ENCODE peak calls at places on chromosomes 3 and 15, in ten cellular contexts. One of them, this sample, is unnamed.

GRCh38 chr3:30548605-30549004 is 57.8 kb upstream of the TGFBR2 start:
- DNase-seq in MCF 10A: peak
- DNase-seq in mesothelial cell of epicardium: no peak
- DNase-seq in activated CD4-positive, alpha-beta T cell treated with anti-CD3 and anti-CD28 coated beads for 24 hours: peak
- DNase-seq in globus pallidus: no peak
- DNase-seq in NCI-H1092 treated with DMSO at 0.1 percent for 48 hours: no peak
- DNase-seq in stimulated activated naive CD8-positive, alpha-beta T cell treated with anti-CD3 and anti-CD28 coated beads, Interleukin-15, Interleukin-2, amounts not matched to agents 100 U/mL and 50 U/mL, for 24 hours: peak
- DNase-seq in EH: no peak
- DNase-seq in AG04450: no peak
- DNase-seq in activated CD8-positive, alpha-beta memory T cell treated with anti-CD3 and anti-CD28 coated beads for 24 hours: peak
- DNase-seq in this sample: no peak

GRCh38 chr15:69562564-69562963 is 109.9 kb downstream of the RPLP1 start:
- DNase-seq in activated CD8-positive, alpha-beta memory T cell treated with anti-CD3 and anti-CD28 coated beads for 24 hours: no peak
- DNase-seq in globus pallidus: no peak
- DNase-seq in stimulated activated naive CD8-positive, alpha-beta T cell treated with anti-CD3 and anti-CD28 coated beads, Interleukin-15, Interleukin-2, amounts not matched to agents 100 U/mL and 50 U/mL, for 24 hours: no peak
- DNase-seq in MCF 10A: no peak
- DNase-seq in NCI-H1092 treated with DMSO at 0.1 percent for 48 hours: peak
- DNase-seq in EH: no peak
- DNase-seq in mesothelial cell of epicardium: no peak
- DNase-seq in AG04450: no peak
- DNase-seq in activated CD4-positive, alpha-beta T cell treated with anti-CD3 and anti-CD28 coated beads for 24 hours: no peak
- DNase-seq in this sample: no peak

GRCh38 chr15:91530951-91531582 is 322.4 kb upstream of the SLCO3A1 start:
- DNase-seq in stimulated activated naive CD8-positive, alpha-beta T cell treated with anti-CD3 and anti-CD28 coated beads, Interleukin-15, Interleukin-2, amounts not matched to agents 100 U/mL and 50 U/mL, for 24 hours: no peak
- DNase-seq in globus pallidus: no peak
- DNase-seq in EH: no peak
- DNase-seq in MCF 10A: no peak
- DNase-seq in activated CD8-positive, alpha-beta memory T cell treated with anti-CD3 and anti-CD28 coated beads for 24 hours: no peak
- DNase-seq in mesothelial cell of epicardium: no peak
- DNase-seq in activated CD4-positive, alpha-beta T cell treated with anti-CD3 and anti-CD28 coated beads for 24 hours: no peak
- DNase-seq in NCI-H1092 treated with DMSO at 0.1 percent for 48 hours: no peak
- DNase-seq in AG04450: no peak
- DNase-seq in this sample: no peak

GRCh38 chr15:63288778-63289378 is 11.5 kb downstream of the APH1B start:
- DNase-seq in globus pallidus: peak
- DNase-seq in NCI-H1092 treated with DMSO at 0.1 percent for 48 hours: peak
- DNase-seq in activated CD4-positive, alpha-beta T cell treated with anti-CD3 and anti-CD28 coated beads for 24 hours: no peak
- DNase-seq in mesothelial cell of epicardium: no peak
- DNase-seq in AG04450: no peak
- DNase-seq in stimulated activated naive CD8-positive, alpha-beta T cell treated with anti-CD3 and anti-CD28 coated beads, Interleukin-15, Interleukin-2, amounts not matched to agents 100 U/mL and 50 U/mL, for 24 hours: no peak
- DNase-seq in MCF 10A: peak
- DNase-seq in activated CD8-positive, alpha-beta memory T cell treated with anti-CD3 and anti-CD28 coated beads for 24 hours: no peak
- DNase-seq in EH: peak
- DNase-seq in this sample: peak

GRCh38 chr3:179158336-179159039 is 10.3 kb downstream of the PIK3CA start:
- DNase-seq in EH: no peak
- DNase-seq in AG04450: no peak
- DNase-seq in activated CD4-positive, alpha-beta T cell treated with anti-CD3 and anti-CD28 coated beads for 24 hours: no peak
- DNase-seq in stimulated activated naive CD8-positive, alpha-beta T cell treated with anti-CD3 and anti-CD28 coated beads, Interleukin-15, Interleukin-2, amounts not matched to agents 100 U/mL and 50 U/mL, for 24 hours: no peak
- DNase-seq in globus pallidus: no peak
- DNase-seq in mesothelial cell of epicardium: no peak
- DNase-seq in activated CD8-positive, alpha-beta memory T cell treated with anti-CD3 and anti-CD28 coated beads for 24 hours: no peak
- DNase-seq in NCI-H1092 treated with DMSO at 0.1 percent for 48 hours: no peak
- DNase-seq in MCF 10A: no peak
- DNase-seq in this sample: no peak

GRCh38 chr3:184889312-184889904 is 77.4 kb downstream of the VPS8 start:
- DNase-seq in globus pallidus: no peak
- DNase-seq in mesothelial cell of epicardium: no peak
- DNase-seq in activated CD8-positive, alpha-beta memory T cell treated with anti-CD3 and anti-CD28 coated beads for 24 hours: no peak
- DNase-seq in activated CD4-positive, alpha-beta T cell treated with anti-CD3 and anti-CD28 coated beads for 24 hours: no peak
- DNase-seq in MCF 10A: no peak
- DNase-seq in AG04450: no peak
- DNase-seq in EH: no peak
- DNase-seq in stimulated activated naive CD8-positive, alpha-beta T cell treated with anti-CD3 and anti-CD28 coated beads, Interleukin-15, Interleukin-2, amounts not matched to agents 100 U/mL and 50 U/mL, for 24 hours: no peak
- DNase-seq in NCI-H1092 treated with DMSO at 0.1 percent for 48 hours: no peak
- DNase-seq in this sample: no peak

GRCh38 chr3:65953301-65953812 is 85.4 kb downstream of the MAGI1 start:
- DNase-seq in AG04450: no peak
- DNase-seq in activated CD4-positive, alpha-beta T cell treated with anti-CD3 and anti-CD28 coated beads for 24 hours: no peak
- DNase-seq in NCI-H1092 treated with DMSO at 0.1 percent for 48 hours: peak
- DNase-seq in activated CD8-positive, alpha-beta memory T cell treated with anti-CD3 and anti-CD28 coated beads for 24 hours: no peak
- DNase-seq in stimulated activated naive CD8-positive, alpha-beta T cell treated with anti-CD3 and anti-CD28 coated beads, Interleukin-15, Interleukin-2, amounts not matched to agents 100 U/mL and 50 U/mL, for 24 hours: no peak
- DNase-seq in mesothelial cell of epicardium: peak
- DNase-seq in globus pallidus: no peak
- DNase-seq in MCF 10A: no peak
- DNase-seq in EH: no peak
- DNase-seq in this sample: no peak

GRCh38 chr15:88956263-88956662 is 43.1 kb upstream of the MFGE8 start:
- DNase-seq in activated CD4-positive, alpha-beta T cell treated with anti-CD3 and anti-CD28 coated beads for 24 hours: no peak
- DNase-seq in NCI-H1092 treated with DMSO at 0.1 percent for 48 hours: no peak
- DNase-seq in stimulated activated naive CD8-positive, alpha-beta T cell treated with anti-CD3 and anti-CD28 coated beads, Interleukin-15, Interleukin-2, amounts not matched to agents 100 U/mL and 50 U/mL, for 24 hours: no peak
- DNase-seq in activated CD8-positive, alpha-beta memory T cell treated with anti-CD3 and anti-CD28 coated beads for 24 hours: no peak
- DNase-seq in mesothelial cell of epicardium: no peak
- DNase-seq in MCF 10A: no peak
- DNase-seq in AG04450: no peak
- DNase-seq in EH: no peak
- DNase-seq in globus pallidus: no peak
- DNase-seq in this sample: no peak

GRCh38 chr3:128320551-128321340 is 145.9 kb downstream of the DNAJB8 start:
- DNase-seq in mesothelial cell of epicardium: no peak
- DNase-seq in EH: no peak
- DNase-seq in MCF 10A: no peak
- DNase-seq in activated CD8-positive, alpha-beta memory T cell treated with anti-CD3 and anti-CD28 coated beads for 24 hours: no peak
- DNase-seq in activated CD4-positive, alpha-beta T cell treated with anti-CD3 and anti-CD28 coated beads for 24 hours: no peak
- DNase-seq in globus pallidus: no peak
- DNase-seq in stimulated activated naive CD8-positive, alpha-beta T cell treated with anti-CD3 and anti-CD28 coated beads, Interleukin-15, Interleukin-2, amounts not matched to agents 100 U/mL and 50 U/mL, for 24 hours: no peak
- DNase-seq in NCI-H1092 treated with DMSO at 0.1 percent for 48 hours: peak
- DNase-seq in AG04450: no peak
- DNase-seq in this sample: no peak

GRCh38 chr15:65087411-65087810 is 10.9 kb downstream of the KBTBD13 start:
- DNase-seq in activated CD4-positive, alpha-beta T cell treated with anti-CD3 and anti-CD28 coated beads for 24 hours: no peak
- DNase-seq in MCF 10A: no peak
- DNase-seq in activated CD8-positive, alpha-beta memory T cell treated with anti-CD3 and anti-CD28 coated beads for 24 hours: no peak
- DNase-seq in mesothelial cell of epicardium: no peak
- DNase-seq in NCI-H1092 treated with DMSO at 0.1 percent for 48 hours: peak
- DNase-seq in stimulated activated naive CD8-positive, alpha-beta T cell treated with anti-CD3 and anti-CD28 coated beads, Interleukin-15, Interleukin-2, amounts not matched to agents 100 U/mL and 50 U/mL, for 24 hours: no peak
- DNase-seq in EH: no peak
- DNase-seq in globus pallidus: no peak
- DNase-seq in AG04450: no peak
- DNase-seq in this sample: no peak

GRCh38 chr15:67025719-67026118 is 39.7 kb upstream of the SMAD3 start:
- DNase-seq in EH: peak
- DNase-seq in MCF 10A: peak
- DNase-seq in AG04450: no peak
- DNase-seq in activated CD8-positive, alpha-beta memory T cell treated with anti-CD3 and anti-CD28 coated beads for 24 hours: no peak
- DNase-seq in NCI-H1092 treated with DMSO at 0.1 percent for 48 hours: peak
- DNase-seq in stimulated activated naive CD8-positive, alpha-beta T cell treated with anti-CD3 and anti-CD28 coated beads, Interleukin-15, Interleukin-2, amounts not matched to agents 100 U/mL and 50 U/mL, for 24 hours: no peak
- DNase-seq in activated CD4-positive, alpha-beta T cell treated with anti-CD3 and anti-CD28 coated beads for 24 hours: no peak
- DNase-seq in globus pallidus: no peak
- DNase-seq in mesothelial cell of epicardium: no peak
- DNase-seq in this sample: no peak

GRCh38 chr15:57610130-57610529 is 18.4 kb downstream of the MYZAP start:
- DNase-seq in activated CD4-positive, alpha-beta T cell treated with anti-CD3 and anti-CD28 coated beads for 24 hours: no peak
- DNase-seq in NCI-H1092 treated with DMSO at 0.1 percent for 48 hours: peak
- DNase-seq in globus pallidus: no peak
- DNase-seq in activated CD8-positive, alpha-beta memory T cell treated with anti-CD3 and anti-CD28 coated beads for 24 hours: no peak
- DNase-seq in stimulated activated naive CD8-positive, alpha-beta T cell treated with anti-CD3 and anti-CD28 coated beads, Interleukin-15, Interleukin-2, amounts not matched to agents 100 U/mL and 50 U/mL, for 24 hours: no peak
- DNase-seq in mesothelial cell of epicardium: no peak
- DNase-seq in AG04450: no peak
- DNase-seq in EH: peak
- DNase-seq in MCF 10A: peak
- DNase-seq in this sample: no peak

GRCh38 chr3:43817825-43818224 is 127.1 kb downstream of the ABHD5 start:
- DNase-seq in activated CD4-positive, alpha-beta T cell treated with anti-CD3 and anti-CD28 coated beads for 24 hours: no peak
- DNase-seq in AG04450: no peak
- DNase-seq in MCF 10A: no peak
- DNase-seq in stimulated activated naive CD8-positive, alpha-beta T cell treated with anti-CD3 and anti-CD28 coated beads, Interleukin-15, Interleukin-2, amounts not matched to agents 100 U/mL and 50 U/mL, for 24 hours: no peak
- DNase-seq in activated CD8-positive, alpha-beta memory T cell treated with anti-CD3 and anti-CD28 coated beads for 24 hours: no peak
- DNase-seq in EH: no peak
- DNase-seq in globus pallidus: no peak
- DNase-seq in NCI-H1092 treated with DMSO at 0.1 percent for 48 hours: no peak
- DNase-seq in mesothelial cell of epicardium: no peak
- DNase-seq in this sample: no peak

GRCh38 chr3:12175844-12176453 is 17.2 kb upstream of the TIMP4 start:
- DNase-seq in stimulated activated naive CD8-positive, alpha-beta T cell treated with anti-CD3 and anti-CD28 coated beads, Interleukin-15, Interleukin-2, amounts not matched to agents 100 U/mL and 50 U/mL, for 24 hours: peak
- DNase-seq in MCF 10A: peak
- DNase-seq in globus pallidus: peak
- DNase-seq in activated CD8-positive, alpha-beta memory T cell treated with anti-CD3 and anti-CD28 coated beads for 24 hours: no peak
- DNase-seq in AG04450: no peak
- DNase-seq in mesothelial cell of epicardium: no peak
- DNase-seq in activated CD4-positive, alpha-beta T cell treated with anti-CD3 and anti-CD28 coated beads for 24 hours: no peak
- DNase-seq in NCI-H1092 treated with DMSO at 0.1 percent for 48 hours: peak
- DNase-seq in EH: peak
- DNase-seq in this sample: no peak

GRCh38 chr3:5239602-5240001 is 52.1 kb downstream of the EDEM1 start:
- DNase-seq in globus pallidus: no peak
- DNase-seq in MCF 10A: no peak
- DNase-seq in activated CD4-positive, alpha-beta T cell treated with anti-CD3 and anti-CD28 coated beads for 24 hours: no peak
- DNase-seq in mesothelial cell of epicardium: no peak
- DNase-seq in EH: no peak
- DNase-seq in stimulated activated naive CD8-positive, alpha-beta T cell treated with anti-CD3 and anti-CD28 coated beads, Interleukin-15, Interleukin-2, amounts not matched to agents 100 U/mL and 50 U/mL, for 24 hours: no peak
- DNase-seq in activated CD8-positive, alpha-beta memory T cell treated with anti-CD3 and anti-CD28 coated beads for 24 hours: no peak
- DNase-seq in NCI-H1092 treated with DMSO at 0.1 percent for 48 hours: no peak
- DNase-seq in AG04450: no peak
- DNase-seq in this sample: no peak

GRCh38 chr3:186620213-186621092 is 7.6 kb downstream of the AHSG start:
- DNase-seq in NCI-H1092 treated with DMSO at 0.1 percent for 48 hours: no peak
- DNase-seq in AG04450: no peak
- DNase-seq in stimulated activated naive CD8-positive, alpha-beta T cell treated with anti-CD3 and anti-CD28 coated beads, Interleukin-15, Interleukin-2, amounts not matched to agents 100 U/mL and 50 U/mL, for 24 hours: no peak
- DNase-seq in MCF 10A: no peak
- DNase-seq in globus pallidus: no peak
- DNase-seq in EH: no peak
- DNase-seq in activated CD4-positive, alpha-beta T cell treated with anti-CD3 and anti-CD28 coated beads for 24 hours: no peak
- DNase-seq in activated CD8-positive, alpha-beta memory T cell treated with anti-CD3 and anti-CD28 coated beads for 24 hours: no peak
- DNase-seq in mesothelial cell of epicardium: no peak
- DNase-seq in this sample: no peak

GRCh38 chr15:75809986-75810750 is 33.1 kb upstream of the UBE2Q2 start:
- DNase-seq in NCI-H1092 treated with DMSO at 0.1 percent for 48 hours: no peak
- DNase-seq in activated CD4-positive, alpha-beta T cell treated with anti-CD3 and anti-CD28 coated beads for 24 hours: no peak
- DNase-seq in globus pallidus: no peak
- DNase-seq in AG04450: no peak
- DNase-seq in stimulated activated naive CD8-positive, alpha-beta T cell treated with anti-CD3 and anti-CD28 coated beads, Interleukin-15, Interleukin-2, amounts not matched to agents 100 U/mL and 50 U/mL, for 24 hours: peak
- DNase-seq in mesothelial cell of epicardium: no peak
- DNase-seq in EH: peak
- DNase-seq in MCF 10A: peak
- DNase-seq in activated CD8-positive, alpha-beta memory T cell treated with anti-CD3 and anti-CD28 coated beads for 24 hours: no peak
- DNase-seq in this sample: no peak

GRCh38 chr3:61776390-61776789 is 215.0 kb downstream of the PTPRG start:
- DNase-seq in mesothelial cell of epicardium: no peak
- DNase-seq in AG04450: no peak
- DNase-seq in stimulated activated naive CD8-positive, alpha-beta T cell treated with anti-CD3 and anti-CD28 coated beads, Interleukin-15, Interleukin-2, amounts not matched to agents 100 U/mL and 50 U/mL, for 24 hours: no peak
- DNase-seq in EH: no peak
- DNase-seq in activated CD4-positive, alpha-beta T cell treated with anti-CD3 and anti-CD28 coated beads for 24 hours: no peak
- DNase-seq in globus pallidus: no peak
- DNase-seq in NCI-H1092 treated with DMSO at 0.1 percent for 48 hours: no peak
- DNase-seq in activated CD8-positive, alpha-beta memory T cell treated with anti-CD3 and anti-CD28 coated beads for 24 hours: no peak
- DNase-seq in MCF 10A: no peak
- DNase-seq in this sample: no peak

GRCh38 chr3:41216993-41217392 is 17.7 kb downstream of the CTNNB1 start:
- DNase-seq in mesothelial cell of epicardium: no peak
- DNase-seq in NCI-H1092 treated with DMSO at 0.1 percent for 48 hours: no peak
- DNase-seq in MCF 10A: no peak
- DNase-seq in globus pallidus: no peak
- DNase-seq in activated CD8-positive, alpha-beta memory T cell treated with anti-CD3 and anti-CD28 coated beads for 24 hours: no peak
- DNase-seq in stimulated activated naive CD8-positive, alpha-beta T cell treated with anti-CD3 and anti-CD28 coated beads, Interleukin-15, Interleukin-2, amounts not matched to agents 100 U/mL and 50 U/mL, for 24 hours: no peak
- DNase-seq in activated CD4-positive, alpha-beta T cell treated with anti-CD3 and anti-CD28 coated beads for 24 hours: no peak
- DNase-seq in AG04450: no peak
- DNase-seq in EH: peak
- DNase-seq in this sample: no peak

GRCh38 chr15:66621491-66622467 is 56.0 kb upstream of the LCTL start:
- DNase-seq in AG04450: no peak
- DNase-seq in stimulated activated naive CD8-positive, alpha-beta T cell treated with anti-CD3 and anti-CD28 coated beads, Interleukin-15, Interleukin-2, amounts not matched to agents 100 U/mL and 50 U/mL, for 24 hours: no peak
- DNase-seq in EH: peak
- DNase-seq in globus pallidus: no peak
- DNase-seq in NCI-H1092 treated with DMSO at 0.1 percent for 48 hours: no peak
- DNase-seq in mesothelial cell of epicardium: no peak
- DNase-seq in activated CD4-positive, alpha-beta T cell treated with anti-CD3 and anti-CD28 coated beads for 24 hours: no peak
- DNase-seq in MCF 10A: no peak
- DNase-seq in activated CD8-positive, alpha-beta memory T cell treated with anti-CD3 and anti-CD28 coated beads for 24 hours: no peak
- DNase-seq in this sample: no peak

GRCh38 chr3:134791992-134792391 is 3.1 kb upstream of the EPHB1 start:
- DNase-seq in NCI-H1092 treated with DMSO at 0.1 percent for 48 hours: no peak
- DNase-seq in activated CD4-positive, alpha-beta T cell treated with anti-CD3 and anti-CD28 coated beads for 24 hours: no peak
- DNase-seq in EH: no peak
- DNase-seq in AG04450: no peak
- DNase-seq in activated CD8-positive, alpha-beta memory T cell treated with anti-CD3 and anti-CD28 coated beads for 24 hours: no peak
- DNase-seq in MCF 10A: no peak
- DNase-seq in globus pallidus: no peak
- DNase-seq in mesothelial cell of epicardium: no peak
- DNase-seq in stimulated activated naive CD8-positive, alpha-beta T cell treated with anti-CD3 and anti-CD28 coated beads, Interleukin-15, Interleukin-2, amounts not matched to agents 100 U/mL and 50 U/mL, for 24 hours: no peak
- DNase-seq in this sample: no peak

GRCh38 chr3:192194081-192194480 is 533.3 kb downstream of the FGF12 start:
- DNase-seq in EH: no peak
- DNase-seq in MCF 10A: no peak
- DNase-seq in NCI-H1092 treated with DMSO at 0.1 percent for 48 hours: no peak
- DNase-seq in globus pallidus: no peak
- DNase-seq in activated CD4-positive, alpha-beta T cell treated with anti-CD3 and anti-CD28 coated beads for 24 hours: no peak
- DNase-seq in AG04450: no peak
- DNase-seq in mesothelial cell of epicardium: no peak
- DNase-seq in activated CD8-positive, alpha-beta memory T cell treated with anti-CD3 and anti-CD28 coated beads for 24 hours: no peak
- DNase-seq in stimulated activated naive CD8-positive, alpha-beta T cell treated with anti-CD3 and anti-CD28 coated beads, Interleukin-15, Interleukin-2, amounts not matched to agents 100 U/mL and 50 U/mL, for 24 hours: no peak
- DNase-seq in this sample: no peak

GRCh38 chr15:66072616-66073361 is 180.8 kb downstream of the MEGF11 start:
- DNase-seq in stimulated activated naive CD8-positive, alpha-beta T cell treated with anti-CD3 and anti-CD28 coated beads, Interleukin-15, Interleukin-2, amounts not matched to agents 100 U/mL and 50 U/mL, for 24 hours: no peak
- DNase-seq in AG04450: no peak
- DNase-seq in MCF 10A: peak
- DNase-seq in globus pallidus: no peak
- DNase-seq in EH: peak
- DNase-seq in mesothelial cell of epicardium: no peak
- DNase-seq in activated CD8-positive, alpha-beta memory T cell treated with anti-CD3 and anti-CD28 coated beads for 24 hours: no peak
- DNase-seq in NCI-H1092 treated with DMSO at 0.1 percent for 48 hours: no peak
- DNase-seq in activated CD4-positive, alpha-beta T cell treated with anti-CD3 and anti-CD28 coated beads for 24 hours: no peak
- DNase-seq in this sample: no peak

GRCh38 chr3:103712320-103713008 is 1277.6 kb downstream of the ZPLD1 start:
- DNase-seq in EH: no peak
- DNase-seq in stimulated activated naive CD8-positive, alpha-beta T cell treated with anti-CD3 and anti-CD28 coated beads, Interleukin-15, Interleukin-2, amounts not matched to agents 100 U/mL and 50 U/mL, for 24 hours: no peak
- DNase-seq in activated CD4-positive, alpha-beta T cell treated with anti-CD3 and anti-CD28 coated beads for 24 hours: no peak
- DNase-seq in globus pallidus: no peak
- DNase-seq in MCF 10A: peak
- DNase-seq in AG04450: no peak
- DNase-seq in activated CD8-positive, alpha-beta memory T cell treated with anti-CD3 and anti-CD28 coated beads for 24 hours: no peak
- DNase-seq in mesothelial cell of epicardium: no peak
- DNase-seq in NCI-H1092 treated with DMSO at 0.1 percent for 48 hours: no peak
- DNase-seq in this sample: no peak

GRCh38 chr3:62876064-62876463 is 848 bp upstream of the CADPS start:
- DNase-seq in MCF 10A: peak
- DNase-seq in activated CD4-positive, alpha-beta T cell treated with anti-CD3 and anti-CD28 coated beads for 24 hours: no peak
- DNase-seq in activated CD8-positive, alpha-beta memory T cell treated with anti-CD3 and anti-CD28 coated beads for 24 hours: no peak
- DNase-seq in NCI-H1092 treated with DMSO at 0.1 percent for 48 hours: peak
- DNase-seq in AG04450: peak
- DNase-seq in stimulated activated naive CD8-positive, alpha-beta T cell treated with anti-CD3 and anti-CD28 coated beads, Interleukin-15, Interleukin-2, amounts not matched to agents 100 U/mL and 50 U/mL, for 24 hours: no peak
- DNase-seq in globus pallidus: no peak
- DNase-seq in mesothelial cell of epicardium: peak
- DNase-seq in EH: peak
- DNase-seq in this sample: peak

GRCh38 chr3:45929042-45929679 is 14.1 kb upstream of the CXCR6 start:
- DNase-seq in mesothelial cell of epicardium: no peak
- DNase-seq in activated CD8-positive, alpha-beta memory T cell treated with anti-CD3 and anti-CD28 coated beads for 24 hours: peak
- DNase-seq in NCI-H1092 treated with DMSO at 0.1 percent for 48 hours: no peak
- DNase-seq in stimulated activated naive CD8-positive, alpha-beta T cell treated with anti-CD3 and anti-CD28 coated beads, Interleukin-15, Interleukin-2, amounts not matched to agents 100 U/mL and 50 U/mL, for 24 hours: peak
- DNase-seq in activated CD4-positive, alpha-beta T cell treated with anti-CD3 and anti-CD28 coated beads for 24 hours: peak
- DNase-seq in AG04450: no peak
- DNase-seq in EH: peak
- DNase-seq in globus pallidus: no peak
- DNase-seq in MCF 10A: peak
- DNase-seq in this sample: peak